ENCODE peak calls at places on chromosomes 4 and X, in seven cellular contexts. I, O, Y, A, Q, W and P are unnamed samples.

GRCh38 chr4:98557497-98557896 is 100.9 kb downstream of the TSPAN5 start:
- DNase-seq in A (no peak), Y (no peak), W (no peak), I (no peak), Q (no peak), O (no peak), P (no peak)

GRCh38 chr4:23818097-23818648 is 71.7 kb downstream of the PPARGC1A start:
- DNase-seq in W (peak), I (no peak), Y (no peak), Q (no peak), A (no peak), O (no peak), P (peak)

GRCh38 chr4:55609393-55609821 is 17.4 kb upstream of the PDCL2 start:
- DNase-seq in I (no peak), Q (no peak), Y (no peak), O (no peak), A (no peak), W (no peak), P (no peak)

GRCh38 chr4:126701756-126702155 is 931.0 kb upstream of the INTU start:
- DNase-seq in A (no peak), O (no peak), I (no peak), Y (no peak), W (no peak), Q (no peak), P (no peak)

GRCh38 chrX:41561045-41561444 is 113.9 kb downstream of the NYX start:
- DNase-seq in O (peak), Q (peak), W (no peak), Y (no peak), A (no peak), I (peak), P (no peak)

GRCh38 chr4:12439633-12440305 is 1011.1 kb upstream of the HS3ST1 start:
- DNase-seq in Q (no peak), O (no peak), I (no peak), W (no peak), Y (no peak), A (no peak), P (no peak)

GRCh38 chrX:97898798-97899197 is 1015.1 kb downstream of the RPA4 start:
- DNase-seq in W (no peak), Q (no peak), O (peak), I (no peak), Y (no peak), A (no peak), P (no peak)

GRCh38 chr4:59060002-59060846 is 1950.0 kb upstream of the IGFBP7 start:
- DNase-seq in A (no peak), Q (no peak), Y (no peak), O (no peak), W (no peak), I (no peak), P (no peak)

GRCh38 chr4:146072381-146072780 is 103.1 kb upstream of the LSM6 start:
- DNase-seq in W (no peak), Q (no peak), O (no peak), Y (no peak), A (no peak), I (no peak), P (no peak)

GRCh38 chrX:69076084-69076483 is 89.2 kb downstream of the PJA1 start:
- DNase-seq in W (no peak), I (no peak), Y (no peak), O (no peak), A (no peak), Q (peak), P (no peak)

GRCh38 chr4:57077550-57078311 is 32.5 kb downstream of the IGFBP7 start:
- DNase-seq in W (no peak), O (no peak), A (no peak), I (no peak), Y (no peak), Q (no peak), P (no peak)

GRCh38 chrX:114619874-114620273 is 36.0 kb downstream of the HTR2C start:
- DNase-seq in Y (peak), A (no peak), W (no peak), O (no peak), I (no peak), Q (peak), P (no peak)

GRCh38 chr4:88244821-88245579 is 39.4 kb downstream of the PPM1K start:
- DNase-seq in I (no peak), O (no peak), A (peak), W (no peak), Y (peak), Q (no peak), P (no peak)

GRCh38 chr4:119536572-119537528 is 91.8 kb downstream of the PDE5A start:
- DNase-seq in A (no peak), Y (no peak), Q (no peak), I (no peak), O (no peak), W (no peak), P (no peak)

GRCh38 chrX:155231163-155231562 is 14.9 kb downstream of the VBP1 start:
- DNase-seq in Q (no peak), W (no peak), I (no peak), Y (no peak), A (no peak), O (no peak), P (no peak)

GRCh38 chr4:151983854-151984253 is 223.0 kb upstream of the GATB start:
- DNase-seq in I (no peak), O (no peak), A (no peak), W (no peak), Q (no peak), Y (no peak), P (no peak)

GRCh38 chr4:83011779-83012630 is 1.4 kb upstream of the LIN54 start:
- DNase-seq in A (peak), O (no peak), Q (peak), Y (peak), W (no peak), I (no peak), P (no peak)

GRCh38 chr4:74635490-74636123 is 158.7 kb downstream of the BTC start:
- DNase-seq in W (no peak), Y (peak), A (no peak), I (no peak), O (no peak), Q (no peak), P (no peak)

GRCh38 chr4:34271479-34272355 is 1972.6 kb downstream of the ARAP2 start:
- DNase-seq in O (no peak), I (no peak), W (no peak), Q (no peak), Y (no peak), A (no peak), P (no peak)

GRCh38 chrX:139750390-139750789 is 42.4 kb upstream of the MCF2 start:
- DNase-seq in Y (no peak), O (no peak), A (no peak), Q (no peak), W (no peak), I (no peak), P (no peak)

GRCh38 chrX:6738518-6739470 is 203.9 kb upstream of the VCX3A start:
- DNase-seq in Y (peak), O (no peak), I (no peak), A (no peak), W (no peak), Q (no peak), P (no peak)

GRCh38 chrX:115013705-115014104 is 3.7 kb downstream of the IL13RA2 start:
- DNase-seq in I (no peak), Y (no peak), A (no peak), Q (no peak), W (no peak), O (no peak), P (no peak)

GRCh38 chrX:23871905-23872546 is 35.7 kb downstream of the APOO start:
- DNase-seq in Y (no peak), A (no peak), O (no peak), I (no peak), Q (peak), W (no peak), P (no peak)

GRCh38 chrX:31590581-31591113 is 518.8 kb upstream of the FTHL17 start:
- DNase-seq in W (no peak), A (no peak), O (peak), I (peak), Q (no peak), Y (no peak), P (no peak)